ENCODE peak calls at places on chromosomes 4 and X, in eight cellular contexts. A, L, Y, N, W, F, C and M are unnamed samples.

GRCh38 chrX:44674906-44675305 is 132.2 kb upstream of the FUNDC1 start:
- DNase-seq in Y (no peak), A (no peak), F (no peak), N (no peak), W (no peak), C (no peak), L (no peak), M (no peak)

GRCh38 chrX:153921070-153921469 is 5.0 kb downstream of the ARHGAP4 start:
- DNase-seq in F (no peak), N (no peak), L (no peak), C (no peak), Y (no peak), A (no peak), W (no peak), M (no peak)

GRCh38 chrX:1656379-1656778 is 41.5 kb downstream of the ASMT start:
- DNase-seq in C (no peak), W (no peak), Y (no peak), A (no peak), F (no peak), N (no peak), L (no peak), M (no peak)

GRCh38 chr4:2085496-2085901 is 26.4 kb downstream of the NAT8L start:
- DNase-seq in F (no peak), L (no peak), A (no peak), Y (no peak), C (peak; percentile 25), N (peak; percentile 24), W (no peak), M (no peak)

GRCh38 chrX:40147399-40148188 is 49.8 kb upstream of the BCOR start:
- DNase-seq in W (no peak), C (no peak), Y (no peak), N (peak; percentile 60), F (no peak), L (no peak), A (no peak), M (peak; percentile 2)

GRCh38 chr4:114272226-114272625 is 292.8 kb upstream of the ARSJ start:
- DNase-seq in C (no peak), F (no peak), N (no peak), A (no peak), L (no peak), Y (peak; percentile 82), W (peak; percentile 96), M (no peak)

GRCh38 chrX:39848900-39849299 is 248.9 kb downstream of the BCOR start:
- DNase-seq in Y (peak; percentile 79), F (no peak), A (no peak), N (no peak), W (peak; percentile 62), L (no peak), C (no peak), M (no peak)

GRCh38 chrX:40646489-40647306 is 663 bp downstream of the CXorf38 start:
- DNase-seq in A (peak; percentile 42), N (no peak), L (no peak), W (peak; percentile 33), Y (peak; percentile 63), F (peak; percentile 9), C (no peak), M (peak; percentile 72)

GRCh38 chr4:178316211-178316610 is 874.0 kb upstream of the AGA start:
- DNase-seq in L (no peak), C (peak; percentile 42), F (no peak), Y (no peak), W (no peak), N (no peak), A (no peak), M (no peak)